ENCODE peak calls at places on chromosomes 16 and 17, in nine cellular contexts. One of them, this sample, is unnamed.

GRCh38 chr16:50354082-50354481 is 14.7 kb downstream of the BRD7 start:
- DNase-seq in mammary epithelial cell: no peak
- DNase-seq in fibroblast of the aortic adventitia: no peak
- DNase-seq in CD4-positive, CD25-positive, alpha-beta regulatory T cell: no peak
- DNase-seq in naive thymus-derived CD4-positive, alpha-beta T cell: no peak
- DNase-seq in HFF-Myc: no peak
- DNase-seq in body of pancreas: no peak
- DNase-seq in cardiac fibroblast: no peak
- DNase-seq in cardiac muscle cell: no peak
- DNase-seq in this sample: no peak

GRCh38 chr17:17204635-17205231 is 1.4 kb downstream of the PLD6 start:
- DNase-seq in mammary epithelial cell: no peak
- DNase-seq in fibroblast of the aortic adventitia: no peak
- DNase-seq in CD4-positive, CD25-positive, alpha-beta regulatory T cell: no peak
- DNase-seq in naive thymus-derived CD4-positive, alpha-beta T cell: no peak
- DNase-seq in HFF-Myc: no peak
- DNase-seq in body of pancreas: no peak
- DNase-seq in cardiac fibroblast: no peak
- DNase-seq in cardiac muscle cell: no peak
- DNase-seq in this sample: no peak

GRCh38 chr17:5364156-5364555 is 55.3 kb downstream of the NUP88 start:
- DNase-seq in mammary epithelial cell: peak
- DNase-seq in fibroblast of the aortic adventitia: peak
- DNase-seq in CD4-positive, CD25-positive, alpha-beta regulatory T cell: no peak
- DNase-seq in naive thymus-derived CD4-positive, alpha-beta T cell: no peak
- DNase-seq in HFF-Myc: no peak
- DNase-seq in body of pancreas: no peak
- DNase-seq in cardiac fibroblast: peak
- DNase-seq in cardiac muscle cell: peak
- DNase-seq in this sample: no peak

GRCh38 chr16:25108054-25108453 is 3.5 kb upstream of the LCMT1 start:
- DNase-seq in mammary epithelial cell: no peak
- DNase-seq in fibroblast of the aortic adventitia: no peak
- DNase-seq in CD4-positive, CD25-positive, alpha-beta regulatory T cell: peak
- DNase-seq in naive thymus-derived CD4-positive, alpha-beta T cell: peak
- DNase-seq in HFF-Myc: no peak
- DNase-seq in body of pancreas: no peak
- DNase-seq in cardiac fibroblast: no peak
- DNase-seq in cardiac muscle cell: no peak
- DNase-seq in this sample: no peak

GRCh38 chr16:85353839-85354622 is 241.8 kb upstream of the CIBAR2 start:
- DNase-seq in mammary epithelial cell: no peak
- DNase-seq in fibroblast of the aortic adventitia: no peak
- DNase-seq in CD4-positive, CD25-positive, alpha-beta regulatory T cell: no peak
- DNase-seq in naive thymus-derived CD4-positive, alpha-beta T cell: no peak
- DNase-seq in HFF-Myc: no peak
- DNase-seq in body of pancreas: no peak
- DNase-seq in cardiac fibroblast: no peak
- DNase-seq in cardiac muscle cell: no peak
- DNase-seq in this sample: no peak

GRCh38 chr16:70159355-70160348 is 13.9 kb upstream of the CLEC18C start:
- DNase-seq in mammary epithelial cell: no peak
- DNase-seq in fibroblast of the aortic adventitia: no peak
- DNase-seq in CD4-positive, CD25-positive, alpha-beta regulatory T cell: no peak
- DNase-seq in naive thymus-derived CD4-positive, alpha-beta T cell: no peak
- DNase-seq in HFF-Myc: no peak
- DNase-seq in body of pancreas: no peak
- DNase-seq in cardiac fibroblast: no peak
- DNase-seq in cardiac muscle cell: no peak
- DNase-seq in this sample: peak

GRCh38 chr16:31471241-31471874 is 594 bp upstream of the TGFB1I1 start:
- DNase-seq in mammary epithelial cell: no peak
- DNase-seq in fibroblast of the aortic adventitia: no peak
- DNase-seq in CD4-positive, CD25-positive, alpha-beta regulatory T cell: no peak
- DNase-seq in naive thymus-derived CD4-positive, alpha-beta T cell: no peak
- DNase-seq in HFF-Myc: no peak
- DNase-seq in body of pancreas: no peak
- DNase-seq in cardiac fibroblast: peak
- DNase-seq in cardiac muscle cell: peak
- DNase-seq in this sample: no peak

GRCh38 chr17:62336527-62336926 is 43.8 kb upstream of the EFCAB3 start:
- DNase-seq in mammary epithelial cell: no peak
- DNase-seq in fibroblast of the aortic adventitia: no peak
- DNase-seq in CD4-positive, CD25-positive, alpha-beta regulatory T cell: no peak
- DNase-seq in naive thymus-derived CD4-positive, alpha-beta T cell: no peak
- DNase-seq in HFF-Myc: no peak
- DNase-seq in body of pancreas: no peak
- DNase-seq in cardiac fibroblast: no peak
- DNase-seq in cardiac muscle cell: no peak
- DNase-seq in this sample: no peak

GRCh38 chr17:45844695-45845375 is at the start of gene SPPL2C:
- DNase-seq in mammary epithelial cell: no peak
- DNase-seq in fibroblast of the aortic adventitia: no peak
- DNase-seq in CD4-positive, CD25-positive, alpha-beta regulatory T cell: no peak
- DNase-seq in naive thymus-derived CD4-positive, alpha-beta T cell: no peak
- DNase-seq in HFF-Myc: no peak
- DNase-seq in body of pancreas: no peak
- DNase-seq in cardiac fibroblast: no peak
- DNase-seq in cardiac muscle cell: no peak
- DNase-seq in this sample: no peak

GRCh38 chr17:59513934-59514841 is 51.2 kb upstream of the DHX40 start:
- DNase-seq in mammary epithelial cell: peak
- DNase-seq in fibroblast of the aortic adventitia: peak
- DNase-seq in CD4-positive, CD25-positive, alpha-beta regulatory T cell: no peak
- DNase-seq in naive thymus-derived CD4-positive, alpha-beta T cell: no peak
- DNase-seq in HFF-Myc: peak
- DNase-seq in body of pancreas: peak
- DNase-seq in cardiac fibroblast: peak
- DNase-seq in cardiac muscle cell: peak
- DNase-seq in this sample: peak

GRCh38 chr17:41692722-41693521 is 4.2 kb downstream of the EIF1 start:
- DNase-seq in mammary epithelial cell: peak
- DNase-seq in fibroblast of the aortic adventitia: peak
- DNase-seq in CD4-positive, CD25-positive, alpha-beta regulatory T cell: no peak
- DNase-seq in naive thymus-derived CD4-positive, alpha-beta T cell: peak
- DNase-seq in HFF-Myc: no peak
- DNase-seq in body of pancreas: no peak
- DNase-seq in cardiac fibroblast: peak
- DNase-seq in cardiac muscle cell: no peak
- DNase-seq in this sample: no peak

GRCh38 chr17:44794699-44795413 is 35.2 kb downstream of the GJC1 start:
- DNase-seq in mammary epithelial cell: peak
- DNase-seq in fibroblast of the aortic adventitia: peak
- DNase-seq in CD4-positive, CD25-positive, alpha-beta regulatory T cell: no peak
- DNase-seq in naive thymus-derived CD4-positive, alpha-beta T cell: no peak
- DNase-seq in HFF-Myc: peak
- DNase-seq in body of pancreas: no peak
- DNase-seq in cardiac fibroblast: peak
- DNase-seq in cardiac muscle cell: peak
- DNase-seq in this sample: no peak

GRCh38 chr16:53517851-53518250 is 14.8 kb upstream of the AKTIP start:
- DNase-seq in mammary epithelial cell: no peak
- DNase-seq in fibroblast of the aortic adventitia: no peak
- DNase-seq in CD4-positive, CD25-positive, alpha-beta regulatory T cell: no peak
- DNase-seq in naive thymus-derived CD4-positive, alpha-beta T cell: no peak
- DNase-seq in HFF-Myc: no peak
- DNase-seq in body of pancreas: no peak
- DNase-seq in cardiac fibroblast: no peak
- DNase-seq in cardiac muscle cell: no peak
- DNase-seq in this sample: no peak

GRCh38 chr16:53515259-53515658 is 12.2 kb upstream of the AKTIP start:
- DNase-seq in mammary epithelial cell: no peak
- DNase-seq in fibroblast of the aortic adventitia: no peak
- DNase-seq in CD4-positive, CD25-positive, alpha-beta regulatory T cell: no peak
- DNase-seq in naive thymus-derived CD4-positive, alpha-beta T cell: no peak
- DNase-seq in HFF-Myc: no peak
- DNase-seq in body of pancreas: no peak
- DNase-seq in cardiac fibroblast: peak
- DNase-seq in cardiac muscle cell: peak
- DNase-seq in this sample: no peak

GRCh38 chr16:53515811-53516210 is 12.8 kb upstream of the AKTIP start:
- DNase-seq in mammary epithelial cell: no peak
- DNase-seq in fibroblast of the aortic adventitia: no peak
- DNase-seq in CD4-positive, CD25-positive, alpha-beta regulatory T cell: no peak
- DNase-seq in naive thymus-derived CD4-positive, alpha-beta T cell: no peak
- DNase-seq in HFF-Myc: no peak
- DNase-seq in body of pancreas: no peak
- DNase-seq in cardiac fibroblast: no peak
- DNase-seq in cardiac muscle cell: peak
- DNase-seq in this sample: no peak

GRCh38 chr16:53519417-53520091 is 16.5 kb upstream of the AKTIP start:
- DNase-seq in mammary epithelial cell: no peak
- DNase-seq in fibroblast of the aortic adventitia: no peak
- DNase-seq in CD4-positive, CD25-positive, alpha-beta regulatory T cell: no peak
- DNase-seq in naive thymus-derived CD4-positive, alpha-beta T cell: no peak
- DNase-seq in HFF-Myc: no peak
- DNase-seq in body of pancreas: no peak
- DNase-seq in cardiac fibroblast: no peak
- DNase-seq in cardiac muscle cell: no peak
- DNase-seq in this sample: no peak

GRCh38 chr16:53518550-53519416 is 15.8 kb upstream of the AKTIP start:
- DNase-seq in mammary epithelial cell: no peak
- DNase-seq in fibroblast of the aortic adventitia: peak
- DNase-seq in CD4-positive, CD25-positive, alpha-beta regulatory T cell: peak
- DNase-seq in naive thymus-derived CD4-positive, alpha-beta T cell: peak
- DNase-seq in HFF-Myc: peak
- DNase-seq in body of pancreas: no peak
- DNase-seq in cardiac fibroblast: peak
- DNase-seq in cardiac muscle cell: peak
- DNase-seq in this sample: no peak
- H3K4me3 ChIP-seq in mammary epithelial cell: no peak
- H3K4me3 ChIP-seq in fibroblast of the aortic adventitia: no peak
- H3K4me3 ChIP-seq in CD4-positive, CD25-positive, alpha-beta regulatory T cell: peak
- H3K4me3 ChIP-seq in naive thymus-derived CD4-positive, alpha-beta T cell: peak
- H3K4me3 ChIP-seq in HFF-Myc: no peak
- H3K4me3 ChIP-seq in body of pancreas: no peak
- H3K4me3 ChIP-seq in cardiac fibroblast: no peak
- H3K4me3 ChIP-seq in cardiac muscle cell: no peak
- H3K4me3 ChIP-seq in this sample: no peak

GRCh38 chr17:75078097-75079022 is 9.4 kb upstream of the SLC16A5 start:
- DNase-seq in mammary epithelial cell: peak
- DNase-seq in fibroblast of the aortic adventitia: peak
- DNase-seq in CD4-positive, CD25-positive, alpha-beta regulatory T cell: no peak
- DNase-seq in naive thymus-derived CD4-positive, alpha-beta T cell: no peak
- DNase-seq in HFF-Myc: no peak
- DNase-seq in body of pancreas: peak
- DNase-seq in cardiac fibroblast: peak
- DNase-seq in cardiac muscle cell: peak
- DNase-seq in this sample: no peak

GRCh38 chr17:75079023-75079373 is 8.8 kb upstream of the SLC16A5 start:
- DNase-seq in mammary epithelial cell: no peak
- DNase-seq in fibroblast of the aortic adventitia: no peak
- DNase-seq in CD4-positive, CD25-positive, alpha-beta regulatory T cell: no peak
- DNase-seq in naive thymus-derived CD4-positive, alpha-beta T cell: no peak
- DNase-seq in HFF-Myc: no peak
- DNase-seq in body of pancreas: no peak
- DNase-seq in cardiac fibroblast: no peak
- DNase-seq in cardiac muscle cell: no peak
- DNase-seq in this sample: no peak

GRCh38 chr17:75077490-75078096 is 10.2 kb upstream of the SLC16A5 start:
- DNase-seq in mammary epithelial cell: no peak
- DNase-seq in fibroblast of the aortic adventitia: no peak
- DNase-seq in CD4-positive, CD25-positive, alpha-beta regulatory T cell: peak
- DNase-seq in naive thymus-derived CD4-positive, alpha-beta T cell: peak
- DNase-seq in HFF-Myc: no peak
- DNase-seq in body of pancreas: peak
- DNase-seq in cardiac fibroblast: no peak
- DNase-seq in cardiac muscle cell: peak
- DNase-seq in this sample: peak

GRCh38 chr17:75075597-75076253 is 12.0 kb upstream of the SLC16A5 start:
- DNase-seq in mammary epithelial cell: no peak
- DNase-seq in fibroblast of the aortic adventitia: no peak
- DNase-seq in CD4-positive, CD25-positive, alpha-beta regulatory T cell: no peak
- DNase-seq in naive thymus-derived CD4-positive, alpha-beta T cell: no peak
- DNase-seq in HFF-Myc: no peak
- DNase-seq in body of pancreas: no peak
- DNase-seq in cardiac fibroblast: no peak
- DNase-seq in cardiac muscle cell: no peak
- DNase-seq in this sample: no peak

GRCh38 chr17:75077072-75077489 is 10.7 kb upstream of the SLC16A5 start:
- DNase-seq in mammary epithelial cell: no peak
- DNase-seq in fibroblast of the aortic adventitia: no peak
- DNase-seq in CD4-positive, CD25-positive, alpha-beta regulatory T cell: no peak
- DNase-seq in naive thymus-derived CD4-positive, alpha-beta T cell: no peak
- DNase-seq in HFF-Myc: no peak
- DNase-seq in body of pancreas: no peak
- DNase-seq in cardiac fibroblast: no peak
- DNase-seq in cardiac muscle cell: no peak
- DNase-seq in this sample: no peak
- H3K4me3 ChIP-seq in mammary epithelial cell: no peak
- H3K4me3 ChIP-seq in fibroblast of the aortic adventitia: no peak
- H3K4me3 ChIP-seq in CD4-positive, CD25-positive, alpha-beta regulatory T cell: no peak
- H3K4me3 ChIP-seq in naive thymus-derived CD4-positive, alpha-beta T cell: peak
- H3K4me3 ChIP-seq in HFF-Myc: no peak
- H3K4me3 ChIP-seq in body of pancreas: no peak
- H3K4me3 ChIP-seq in cardiac fibroblast: no peak
- H3K4me3 ChIP-seq in cardiac muscle cell: no peak
- H3K4me3 ChIP-seq in this sample: peak

DNA sequence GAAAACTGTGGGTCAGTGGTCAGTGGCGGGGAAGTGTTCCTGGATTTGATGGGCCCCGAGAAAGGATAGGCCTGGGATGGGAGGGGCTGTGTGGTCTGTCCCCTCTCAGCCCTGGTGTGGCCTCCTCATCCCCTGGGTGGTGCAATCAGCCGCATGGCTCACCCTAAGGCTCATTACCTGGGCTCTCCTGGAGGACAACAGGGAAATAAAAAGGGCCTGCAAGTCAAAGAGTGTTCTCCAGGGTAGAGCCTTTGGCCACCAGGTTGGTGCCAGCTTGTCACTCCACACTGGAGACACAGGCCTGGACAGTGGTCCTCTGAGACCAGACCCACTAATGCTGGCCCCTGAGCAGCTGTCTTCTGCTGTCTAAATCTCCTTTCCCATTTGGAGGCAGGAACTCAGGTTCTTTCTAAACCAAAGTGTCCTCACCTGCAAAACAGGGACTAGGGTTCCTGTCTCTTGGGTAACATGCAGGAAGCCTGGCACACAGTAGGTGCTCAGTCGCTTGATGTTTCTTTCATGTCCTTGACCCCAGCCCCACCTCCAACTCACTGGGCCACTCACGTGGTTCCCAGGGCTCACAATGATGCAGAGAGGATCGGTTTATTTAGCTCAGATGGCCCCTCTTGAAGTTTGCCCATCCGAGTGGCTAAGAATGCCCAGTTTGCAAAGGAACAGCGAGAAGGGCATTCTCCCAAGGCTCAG is 2.4 kb downstream of the NDRG4 start:
- DNase-seq in mammary epithelial cell: no peak
- DNase-seq in fibroblast of the aortic adventitia: no peak
- DNase-seq in CD4-positive, CD25-positive, alpha-beta regulatory T cell: no peak
- DNase-seq in naive thymus-derived CD4-positive, alpha-beta T cell: no peak
- DNase-seq in HFF-Myc: no peak
- DNase-seq in body of pancreas: no peak
- DNase-seq in cardiac fibroblast: no peak
- DNase-seq in cardiac muscle cell: no peak
- DNase-seq in this sample: no peak
- H3K4me3 ChIP-seq in mammary epithelial cell: no peak
- H3K4me3 ChIP-seq in fibroblast of the aortic adventitia: no peak
- H3K4me3 ChIP-seq in CD4-positive, CD25-positive, alpha-beta regulatory T cell: no peak
- H3K4me3 ChIP-seq in naive thymus-derived CD4-positive, alpha-beta T cell: no peak
- H3K4me3 ChIP-seq in HFF-Myc: no peak
- H3K4me3 ChIP-seq in body of pancreas: no peak
- H3K4me3 ChIP-seq in cardiac fibroblast: no peak
- H3K4me3 ChIP-seq in cardiac muscle cell: no peak
- H3K4me3 ChIP-seq in this sample: no peak

GRCh38 chr16:2159052-2159838 is 3.7 kb downstream of the TRAF7 start:
- DNase-seq in mammary epithelial cell: no peak
- DNase-seq in fibroblast of the aortic adventitia: peak
- DNase-seq in CD4-positive, CD25-positive, alpha-beta regulatory T cell: no peak
- DNase-seq in naive thymus-derived CD4-positive, alpha-beta T cell: no peak
- DNase-seq in HFF-Myc: no peak
- DNase-seq in body of pancreas: no peak
- DNase-seq in cardiac fibroblast: peak
- DNase-seq in cardiac muscle cell: peak
- DNase-seq in this sample: peak
- H3K4me3 ChIP-seq in mammary epithelial cell: no peak
- H3K4me3 ChIP-seq in fibroblast of the aortic adventitia: peak
- H3K4me3 ChIP-seq in CD4-positive, CD25-positive, alpha-beta regulatory T cell: no peak
- H3K4me3 ChIP-seq in naive thymus-derived CD4-positive, alpha-beta T cell: no peak
- H3K4me3 ChIP-seq in HFF-Myc: peak
- H3K4me3 ChIP-seq in body of pancreas: no peak
- H3K4me3 ChIP-seq in cardiac fibroblast: no peak
- H3K4me3 ChIP-seq in cardiac muscle cell: no peak
- H3K4me3 ChIP-seq in this sample: no peak